ENCODE peak calls at places on chromosomes 11 and 22, in nine cellular contexts. M, H, I, O, A, W, J, G and R are unnamed samples. For H3K9me3, the result is how much of the 10 kb centered on the place peaks cover.

GRCh38 chr11:68148071-68148805 is 27.1 kb upstream of the CHKA start:
- DNase-seq in H (no peak), G (no peak), A (no peak), I (no peak), O (no peak), M (no peak), J (no peak), W (no peak), R (no peak)

GRCh38 chr11:97364047-97364446 is 974.2 kb downstream of the JRKL start:
- DNase-seq in H (no peak), G (no peak), I (no peak), W (no peak), J (no peak), M (no peak), A (no peak), O (no peak), R (no peak)

GRCh38 chr11:78759067-78759466 is 184.4 kb upstream of the NARS2 start:
- DNase-seq in W (no peak), A (no peak), G (no peak), M (no peak), H (no peak), O (no peak), J (no peak), I (no peak), R (no peak)

GRCh38 chr11:71236836-71237475 is 15.4 kb downstream of the SHANK2 start:
- DNase-seq in W (no peak), O (no peak), A (no peak), I (no peak), H (no peak), G (no peak), M (no peak), J (peak), R (no peak)

GRCh38 chr11:103055174-103055890 is 36.6 kb downstream of the DCUN1D5 start:
- DNase-seq in M (no peak), O (no peak), G (no peak), H (peak), W (peak), A (no peak), J (no peak), I (no peak), R (peak)

GRCh38 chr11:27875480-27876208 is 175.4 kb upstream of the BDNF start:
- DNase-seq in M (no peak), I (no peak), W (no peak), H (no peak), J (no peak), A (no peak), O (no peak), G (no peak), R (no peak)

GRCh38 chr22:36358533-36359171 is 29.1 kb downstream of the MYH9 start:
- DNase-seq in W (no peak), A (no peak), J (no peak), O (no peak), M (no peak), G (peak), I (no peak), H (no peak), R (no peak)

GRCh38 chr11:2587132-2587930 is 112.5 kb downstream of the KCNQ1OT1 start:
- DNase-seq in A (peak), J (peak), H (no peak), O (peak), I (no peak), W (no peak), M (no peak), G (peak), R (peak)

GRCh38 chr11:34182921-34183685 is 77.7 kb downstream of the NAT10 start:
- DNase-seq in O (no peak), A (no peak), J (no peak), W (no peak), M (no peak), G (no peak), I (no peak), H (no peak), R (no peak)

GRCh38 chr11:94423467-94423866 is 22.2 kb upstream of the GPR83 start:
- DNase-seq in G (no peak), I (no peak), A (no peak), O (no peak), W (no peak), M (no peak), H (no peak), J (no peak), R (no peak)

GRCh38 chr11:69149646-69150045 is 6.1 kb upstream of the SMIM38 start:
- DNase-seq in J (peak), A (no peak), M (no peak), W (no peak), O (no peak), G (no peak), H (no peak), I (no peak), R (no peak)

GRCh38 chr11:114606003-114606801 is 10.6 kb upstream of the NXPE4 start:
- DNase-seq in G (no peak), W (no peak), O (no peak), H (peak), M (no peak), J (no peak), I (no peak), A (no peak), R (no peak)

GRCh38 chr11:405976-406795 is 8.6 kb downstream of the SIGIRR start:
- DNase-seq in W (no peak), A (no peak), O (no peak), J (no peak), H (no peak), M (no peak), I (no peak), G (peak), R (no peak)

GRCh38 chr22:39351689-39352214 is 2.0 kb downstream of the SYNGR1 start:
- DNase-seq in O (no peak), A (no peak), G (peak), J (peak), W (no peak), I (no peak), H (peak), M (no peak), R (peak)

GRCh38 chr22:46149493-46149997 is 781 bp upstream of the PPARA start:
- DNase-seq in A (peak), G (peak), W (peak), I (no peak), J (peak), O (peak), H (no peak), M (no peak), R (peak)

GRCh38 chr11:72574046-72574445 is 100.2 kb downstream of the PDE2A start:
- DNase-seq in A (no peak), G (no peak), J (no peak), M (no peak), H (no peak), O (no peak), W (no peak), I (no peak), R (no peak)

GRCh38 chr11:74634537-74634936 is 42.2 kb downstream of the POLD3 start:
- DNase-seq in J (no peak), O (peak), G (no peak), A (no peak), M (peak), I (no peak), H (peak), W (no peak), R (peak)

GRCh38 chr11:45930031-45930794 is 7.8 kb downstream of the LARGE2 start:
- DNase-seq in O (peak), G (peak), I (no peak), M (no peak), J (peak), W (no peak), A (no peak), H (no peak), R (no peak)

GRCh38 chr11:45932217-45932616 is 9.8 kb downstream of the LARGE2 start:
- DNase-seq in W (no peak), H (no peak), I (no peak), A (no peak), J (no peak), G (no peak), M (no peak), O (no peak), R (no peak)

GRCh38 chr11:45929486-45930030 is 7.1 kb downstream of the LARGE2 start:
- DNase-seq in W (no peak), H (no peak), I (no peak), O (no peak), G (no peak), A (no peak), J (peak), M (no peak), R (no peak)

GRCh38 chr11:45931739-45932138 is 9.3 kb downstream of the LARGE2 start:
- DNase-seq in A (no peak), G (no peak), O (no peak), W (no peak), J (peak), H (no peak), M (no peak), I (no peak), R (no peak)

GRCh38 chr11:45930951-45931563 is 8.6 kb downstream of the LARGE2 start:
- DNase-seq in I (no peak), O (no peak), W (no peak), G (no peak), H (no peak), J (peak), M (no peak), A (no peak), R (no peak)
- H3K4me3 ChIP-seq in I (no peak), O (no peak), W (no peak), G (no peak), H (no peak), J (no peak), M (no peak), A (no peak), R (no peak)

GRCh38 chr22:48710410-48710809 is 1117.3 kb downstream of the BRD1 start:
- DNase-seq in O (no peak), H (no peak), G (no peak), J (peak), W (no peak), M (no peak), I (no peak), A (no peak), R (no peak)
- H3K9me3 ChIP-seq in O (under half), H (half or more), G (under half), J (under half), W (under half), M (under half), I (under half), A (under half), R (under half)

GRCh38 chr22:50150161-50151129 is 20.1 kb upstream of the PANX2 start:
- DNase-seq in G (no peak), A (no peak), M (no peak), H (peak), O (no peak), I (no peak), W (no peak), J (no peak), R (no peak)

GRCh38 chr22:50153056-50153755 is 17.3 kb upstream of the PANX2 start:
- DNase-seq in H (no peak), A (no peak), G (no peak), W (no peak), M (no peak), J (no peak), O (no peak), I (no peak), R (no peak)

GRCh38 chr22:50148991-50149721 is 21.4 kb upstream of the PANX2 start:
- DNase-seq in J (peak), M (peak), I (peak), O (peak), A (peak), G (peak), H (peak), W (peak), R (peak)

GRCh38 chr22:50153756-50154140 is 16.8 kb upstream of the PANX2 start:
- DNase-seq in W (no peak), O (no peak), A (no peak), M (no peak), I (no peak), J (no peak), H (no peak), G (no peak), R (no peak)

GRCh38 chr22:50151571-50152537 is 18.7 kb upstream of the PANX2 start:
- DNase-seq in W (no peak), O (no peak), I (no peak), M (no peak), A (no peak), H (no peak), G (no peak), J (no peak), R (no peak)
- H3K4me3 ChIP-seq in W (no peak), O (no peak), I (no peak), M (no peak), A (no peak), H (no peak), G (no peak), J (no peak), R (no peak)

DNA sequence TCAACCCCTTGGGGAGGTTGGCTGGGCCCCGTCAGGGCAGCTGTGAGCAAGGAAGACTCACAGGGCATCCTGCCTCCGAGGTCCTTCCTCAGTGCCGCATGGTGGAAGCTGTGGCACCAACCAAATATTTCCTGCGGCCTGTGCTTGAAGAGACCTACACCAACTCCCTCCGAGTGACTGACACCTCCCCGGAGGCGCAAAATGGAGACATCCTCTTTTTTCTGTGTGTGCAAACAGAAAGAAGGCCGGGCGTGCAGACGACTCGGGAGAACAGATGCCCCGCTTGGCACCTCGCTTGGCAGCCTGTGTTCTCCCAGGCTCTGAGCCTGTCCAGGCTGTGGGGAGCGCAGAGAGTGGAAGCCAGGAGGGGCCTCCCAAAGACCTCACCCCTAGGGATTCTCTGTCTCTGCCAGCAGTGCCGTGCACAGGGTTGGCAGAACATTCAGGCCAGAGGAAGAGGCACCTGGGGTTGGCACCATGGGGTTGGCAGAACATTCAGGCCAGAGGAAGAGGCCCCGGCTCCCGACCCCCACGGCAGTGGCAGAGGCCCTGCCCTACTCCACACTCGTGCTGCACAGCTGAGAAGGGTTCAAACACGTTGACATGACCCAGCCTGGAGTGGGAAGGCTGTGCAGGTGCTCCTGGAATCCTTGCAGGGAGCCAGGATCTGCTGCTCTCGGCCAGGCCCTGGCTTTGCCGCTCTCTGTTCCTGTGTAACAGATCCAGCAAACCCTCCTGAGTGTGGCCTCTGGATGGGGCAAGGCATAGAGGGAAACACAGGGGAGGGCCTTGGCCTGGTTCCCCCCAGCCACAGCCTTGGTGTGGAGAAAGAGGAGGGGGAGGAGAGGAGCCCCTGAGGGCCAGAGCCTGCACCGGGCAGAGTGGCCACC is 805.5 kb downstream of the BRD1 start:
- DNase-seq in G (peak), H (no peak), M (no peak), O (no peak), W (no peak), J (peak), A (no peak), I (no peak), R (no peak)
- H3K9me3 ChIP-seq in G (under half), H (half or more), M (under half), O (under half), W (under half), J (under half), A (under half), I (under half), R (under half)

GRCh38 chr22:32745996-32746322 is 55.5 kb upstream of the TIMP3 start:
- DNase-seq in W (no peak), M (no peak), I (no peak), H (no peak), J (no peak), A (no peak), O (no peak), G (no peak), R (no peak)

GRCh38 chr22:32745251-32745995 is 56.1 kb upstream of the TIMP3 start:
- DNase-seq in J (no peak), O (peak), H (peak), I (peak), G (no peak), A (no peak), W (peak), M (no peak), R (no peak)

GRCh38 chr22:32747588-32747987 is 53.9 kb upstream of the TIMP3 start:
- DNase-seq in M (no peak), W (no peak), H (no peak), G (no peak), J (no peak), O (no peak), A (no peak), I (no peak), R (no peak)

GRCh38 chr22:32746715-32747114 is 54.8 kb upstream of the TIMP3 start:
- DNase-seq in I (no peak), W (no peak), H (no peak), G (no peak), J (no peak), A (no peak), O (no peak), M (no peak), R (no peak)

GRCh38 chr22:32744560-32744959 is 56.9 kb upstream of the TIMP3 start:
- DNase-seq in I (no peak), O (no peak), J (no peak), G (no peak), M (no peak), H (no peak), A (peak), W (no peak), R (no peak)
- H3K4me3 ChIP-seq in I (no peak), O (no peak), J (no peak), G (no peak), M (no peak), H (no peak), A (no peak), W (no peak), R (no peak)

GRCh38 chr22:47692811-47693210 is 930.4 kb downstream of the TBC1D22A start:
- DNase-seq in I (no peak), H (no peak), A (no peak), M (no peak), W (no peak), G (no peak), O (no peak), J (no peak), R (no peak)

GRCh38 chr22:47690586-47690985 is 928.1 kb downstream of the TBC1D22A start:
- DNase-seq in G (no peak), O (no peak), M (no peak), H (no peak), I (no peak), A (no peak), W (no peak), J (no peak), R (no peak)

GRCh38 chr22:47690166-47690565 is 927.7 kb downstream of the TBC1D22A start:
- DNase-seq in J (no peak), M (no peak), H (no peak), G (no peak), A (no peak), W (no peak), O (no peak), I (no peak), R (no peak)

GRCh38 chr22:47693606-47694005 is 931.2 kb downstream of the TBC1D22A start:
- DNase-seq in M (no peak), O (no peak), G (no peak), J (no peak), A (no peak), H (no peak), I (no peak), W (no peak), R (no peak)

DNA sequence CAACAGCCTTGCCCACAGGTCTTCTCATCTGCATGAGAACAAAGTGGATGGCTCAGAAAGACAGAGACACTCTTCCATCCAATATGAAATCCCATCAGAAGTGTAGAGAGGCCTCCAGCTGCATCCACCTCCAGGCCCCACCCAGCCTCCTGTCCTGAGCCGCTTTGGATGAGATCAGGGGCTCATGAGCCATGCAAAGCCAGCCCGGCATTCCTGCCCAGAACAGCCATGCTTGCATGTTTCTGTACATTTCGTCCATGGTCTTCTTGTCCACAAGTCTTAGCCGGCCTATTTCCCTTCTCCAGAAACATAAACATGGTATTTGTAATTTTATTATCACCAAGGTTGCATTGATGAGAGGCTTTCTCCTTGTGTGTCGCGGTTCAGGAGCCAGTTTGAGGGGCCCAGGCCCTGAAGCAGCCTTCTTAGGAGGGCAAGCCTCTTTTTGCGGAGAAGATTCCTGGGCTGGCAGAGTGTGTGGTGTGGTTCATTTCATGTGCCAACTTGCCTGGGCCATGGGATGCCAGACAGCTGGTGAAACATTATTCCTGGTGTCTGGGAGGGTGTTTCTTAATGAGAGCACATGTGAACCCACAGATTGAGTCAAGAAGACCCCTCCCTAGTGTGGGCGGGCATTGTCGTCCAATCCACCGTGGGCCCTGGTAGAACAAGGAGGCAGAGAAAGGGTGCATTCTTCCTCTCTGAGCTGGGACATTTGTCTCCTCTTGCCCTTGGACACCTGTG is 928.9 kb downstream of the TBC1D22A start:
- DNase-seq in O (no peak), A (no peak), H (no peak), W (no peak), J (no peak), I (no peak), G (no peak), M (no peak), R (no peak)
- H3K9me3 ChIP-seq in O (under half), A (under half), H (under half), W (under half), J (under half), I (under half), G (under half), M (under half), R (under half)

GRCh38 chr11:18790820-18791174 is 801 bp downstream of the PTPN5 start:
- DNase-seq in O (no peak), W (no peak), G (no peak), I (no peak), A (no peak), M (no peak), H (no peak), J (no peak), R (no peak)
- H3K4me3 ChIP-seq in O (no peak), W (peak), G (no peak), I (peak), A (no peak), M (peak), H (no peak), J (no peak), R (no peak)

GRCh38 chr22:49073873-49074417 is 753.7 kb downstream of the BRD1 start:
- DNase-seq in W (no peak), O (no peak), H (no peak), I (no peak), J (no peak), A (no peak), G (no peak), M (no peak), R (no peak)
- H3K9me3 ChIP-seq in W (under half), O (under half), H (under half), I (under half), J (under half), A (under half), G (under half), M (under half), R (under half)